ENCODE peak calls at places on chromosomes 11 and 22, in six cellular contexts. X is HEK293T; N is CD8-positive, alpha-beta T cell; B is LHCN-M2; F is GM04504; U is NCI-H460. L is an unnamed sample.

GRCh38 chr11:88101881-88102594 is 73.2 kb downstream of the RAB38 start:
- DNase-seq in X (no peak), N (no peak), B (no peak), F (no peak), U (no peak), L (no peak)

GRCh38 chr11:12800032-12800671 is 125.9 kb downstream of the TEAD1 start:
- DNase-seq in X (peak; percentile 36), N (no peak), B (peak; percentile 73), F (no peak), U (no peak), L (no peak)

GRCh38 chr11:1202154-1202775 is 20.6 kb upstream of the MUC5B start:
- DNase-seq in X (peak; percentile 45), N (no peak), B (no peak), F (no peak), U (no peak), L (no peak)

GRCh38 chr11:68454767-68455166 is 5.8 kb upstream of the PPP6R3 start:
- DNase-seq in X (no peak), N (no peak), B (no peak), F (no peak), U (no peak), L (no peak)

GRCh38 chr11:64755681-64756361 is 4.0 kb downstream of the PYGM start:
- DNase-seq in X (no peak), N (no peak), B (no peak), F (no peak), U (no peak), L (no peak)

GRCh38 chr11:16773981-16774710 is 35.7 kb downstream of the C11orf58 start:
- DNase-seq in X (no peak), N (no peak), B (no peak), F (no peak), U (no peak), L (no peak)

GRCh38 chr11:9672288-9672916 is 8.5 kb downstream of the SWAP70 start:
- DNase-seq in X (no peak), N (no peak), B (no peak), F (no peak), U (no peak), L (no peak)

GRCh38 chr11:76251576-76251975 is 45.3 kb upstream of the WNT11 start:
- DNase-seq in X (no peak), N (no peak), B (no peak), F (no peak), U (no peak), L (no peak)

GRCh38 chr11:48683226-48683720 is 194.7 kb downstream of the OR4A47 start:
- DNase-seq in X (no peak), N (no peak), B (no peak), F (no peak), U (no peak), L (no peak)

GRCh38 chr11:62013266-62014157 is 46.1 kb upstream of the FTH1 start:
- DNase-seq in X (no peak), N (no peak), B (no peak), F (peak; percentile 44), U (no peak), L (no peak)

GRCh38 chr22:23306926-23307325 is 126.6 kb downstream of the BCR start:
- DNase-seq in X (no peak), N (no peak), B (no peak), F (no peak), U (no peak), L (no peak)

GRCh38 chr11:65211293-65212105 is 29.8 kb downstream of the CAPN1 start:
- DNase-seq in X (no peak), N (no peak), B (no peak), F (no peak), U (no peak), L (no peak)

GRCh38 chr11:3135491-3136440 is 29.3 kb downstream of the OSBPL5 start:
- DNase-seq in X (no peak), N (no peak), B (no peak), F (no peak), U (no peak), L (no peak)

GRCh38 chr11:48081151-48082010 is 101.0 kb downstream of the PTPRJ start:
- DNase-seq in X (no peak), N (peak; percentile 18), B (peak; percentile 74), F (peak; percentile 58), U (no peak), L (peak; percentile 45)

GRCh38 chr22:43050995-43051394 is 36.0 kb upstream of the PACSIN2 start:
- DNase-seq in X (no peak), N (no peak), B (no peak), F (no peak), U (no peak), L (no peak)

GRCh38 chr11:100739636-100740035 is 52.5 kb downstream of the ARHGAP42 start:
- DNase-seq in X (no peak), N (no peak), B (peak; percentile 94), F (peak; percentile 37), U (peak; percentile 9), L (no peak)

GRCh38 chr11:113046866-113047265 is 85.6 kb downstream of the NCAM1 start:
- DNase-seq in X (no peak), N (no peak), B (peak; percentile 28), F (no peak), U (no peak), L (no peak)

GRCh38 chr11:84714316-84714780 is 912.8 kb downstream of the DLG2 start:
- DNase-seq in X (peak; percentile 52), N (no peak), B (peak; percentile 2), F (peak; percentile 7), U (peak; percentile 49), L (no peak)

GRCh38 chr11:113514856-113515255 is 39.7 kb upstream of the DRD2 start:
- DNase-seq in X (no peak), N (no peak), B (no peak), F (no peak), U (no peak), L (no peak)

GRCh38 chr11:10076458-10077141 is 217.4 kb downstream of the SBF2 start:
- DNase-seq in X (peak; percentile 42), N (peak; percentile 28), B (peak; percentile 27), F (peak; percentile 11), U (no peak), L (no peak)

GRCh38 chr11:55658031-55658573 is 3.9 kb upstream of the OR4C6 start:
- DNase-seq in X (no peak), N (no peak), B (no peak), F (no peak), U (no peak), L (no peak)

GRCh38 chr11:63841554-63841953 is 2.6 kb downstream of the MARK2 start:
- DNase-seq in X (no peak), N (no peak), B (peak; percentile 48), F (no peak), U (no peak), L (no peak)

GRCh38 chr11:69909561-69910518 is 90.6 kb upstream of the FGF3 start:
- DNase-seq in X (peak; percentile 53), N (peak; percentile 16), B (no peak), F (no peak), U (no peak), L (no peak)

GRCh38 chr11:16154715-16155396 is 201.5 kb downstream of the SOX6 start:
- DNase-seq in X (no peak), N (no peak), B (no peak), F (no peak), U (no peak), L (no peak)

GRCh38 chr22:39654527-39654926 is 84.0 kb downstream of the CACNA1I start:
- DNase-seq in X (no peak), N (no peak), B (no peak), F (no peak), U (no peak), L (no peak)